ENCODE peak calls at places on chromosome 5, in eight cellular contexts. A is IMR-90, F is astrocyte of the spinal cord, R is Peyer's patch, Q is stomach, G is right lobe of liver, N is uterus, H is foreskin fibroblast. L is an unnamed sample.

GRCh38 chr5:162209005-162209605 is 141.5 kb downstream of the GABRG2 start:
- DNase-seq in A (no peak), F (no peak), R (no peak), Q (peak), G (no peak), N (no peak), H (no peak), L (no peak)

GRCh38 chr5:172093965-172094364 is 87.5 kb upstream of the FBXW11 start:
- DNase-seq in A (no peak), F (no peak), R (no peak), Q (no peak), G (no peak), N (no peak), H (no peak), L (no peak)

GRCh38 chr5:113112435-113112834 is 135.8 kb downstream of the DCP2 start:
- DNase-seq in A (peak), F (peak), R (no peak), Q (no peak), G (no peak), N (no peak), H (peak), L (no peak)

GRCh38 chr5:60797482-60798153 is 46.5 kb downstream of the ELOVL7 start:
- DNase-seq in A (no peak), F (no peak), R (no peak), Q (no peak), G (no peak), N (no peak), H (no peak), L (no peak)

GRCh38 chr5:57405984-57406383 is 76.6 kb downstream of the ACTBL2 start:
- DNase-seq in A (peak), F (no peak), R (no peak), Q (no peak), G (no peak), N (no peak), H (no peak), L (no peak)

GRCh38 chr5:151719228-151719861 is 32.6 kb upstream of the SPARC start:
- DNase-seq in A (peak), F (no peak), R (no peak), Q (no peak), G (no peak), N (no peak), H (no peak), L (no peak)

GRCh38 chr5:171272996-171273970 is 35.8 kb upstream of the TLX3 start:
- DNase-seq in A (peak), F (peak), R (no peak), Q (no peak), G (no peak), N (no peak), H (no peak), L (no peak)

GRCh38 chr5:79931866-79932265 is 59.2 kb downstream of the MTX3 start:
- DNase-seq in A (no peak), F (no peak), R (no peak), Q (no peak), G (no peak), N (no peak), H (no peak), L (no peak)

GRCh38 chr5:80141681-80142080 is 106.5 kb downstream of the THBS4 start:
- DNase-seq in A (no peak), F (no peak), R (no peak), Q (no peak), G (no peak), N (no peak), H (peak), L (no peak)

GRCh38 chr5:114362977-114363721 is 1.3 kb downstream of the KCNN2 start:
- DNase-seq in A (peak), F (no peak), R (no peak), Q (no peak), G (peak), N (no peak), H (no peak), L (no peak)

GRCh38 chr5:171521219-171521633 is 101.8 kb downstream of the FGF18 start:
- DNase-seq in A (peak), F (peak), R (no peak), Q (no peak), G (no peak), N (peak), H (peak), L (no peak)

GRCh38 chr5:118224546-118224945 is 763.8 kb downstream of the DTWD2 start:
- DNase-seq in A (peak), F (peak), R (no peak), Q (no peak), G (no peak), N (no peak), H (peak), L (no peak)

GRCh38 chr5:116320486-116320885 is 235.7 kb downstream of the COMMD10 start:
- DNase-seq in A (peak), F (peak), R (no peak), Q (no peak), G (no peak), N (no peak), H (no peak), L (no peak)

GRCh38 chr5:170232786-170233185 is at the start of gene C5orf58:
- DNase-seq in A (no peak), F (no peak), R (no peak), Q (no peak), G (no peak), N (no peak), H (no peak), L (peak)

GRCh38 chr5:177402271-177403043 is 2.0 kb upstream of the PFN3 start:
- DNase-seq in A (peak), F (no peak), R (peak), Q (peak), G (no peak), N (peak), H (peak), L (no peak)

GRCh38 chr5:76524872-76525271 is 98.3 kb downstream of the F2RL2 start:
- DNase-seq in A (no peak), F (peak), R (no peak), Q (no peak), G (no peak), N (no peak), H (no peak), L (no peak)

GRCh38 chr5:51399636-51399993 is 16.4 kb downstream of the ISL1 start:
- DNase-seq in A (no peak), F (no peak), R (no peak), Q (no peak), G (no peak), N (no peak), H (no peak), L (no peak)

GRCh38 chr5:172412724-172413260 is 41.5 kb downstream of the SH3PXD2B start:
- DNase-seq in A (peak), F (peak), R (peak), Q (peak), G (peak), N (peak), H (peak), L (no peak)

GRCh38 chr5:14168793-14169262 is 25.7 kb downstream of the TRIO start:
- DNase-seq in A (no peak), F (no peak), R (no peak), Q (no peak), G (peak), N (no peak), H (no peak), L (no peak)

GRCh38 chr5:157819502-157820125 is 39.3 kb downstream of the CLINT1 start:
- DNase-seq in A (no peak), F (peak), R (no peak), Q (no peak), G (no peak), N (no peak), H (no peak), L (no peak)

GRCh38 chr5:157143127-157143959 is 678 bp upstream of the MED7 start:
- DNase-seq in A (peak), F (peak), R (peak), Q (peak), G (peak), N (peak), H (peak), L (no peak)

GRCh38 chr5:175868996-175869638 is 2.3 kb upstream of the CPLX2 start:
- DNase-seq in A (no peak), F (no peak), R (no peak), Q (no peak), G (no peak), N (no peak), H (no peak), L (no peak)

GRCh38 chr5:175870820-175871447 is 444 bp upstream of the CPLX2 start:
- DNase-seq in A (no peak), F (no peak), R (no peak), Q (no peak), G (no peak), N (no peak), H (no peak), L (no peak)

GRCh38 chr5:175868348-175868723 is 3.0 kb upstream of the CPLX2 start:
- DNase-seq in A (no peak), F (no peak), R (no peak), Q (no peak), G (no peak), N (no peak), H (no peak), L (no peak)

GRCh38 chr5:175866377-175866907 is 4.9 kb upstream of the CPLX2 start:
- DNase-seq in A (no peak), F (no peak), R (no peak), Q (no peak), G (no peak), N (no peak), H (no peak), L (no peak)

DNA sequence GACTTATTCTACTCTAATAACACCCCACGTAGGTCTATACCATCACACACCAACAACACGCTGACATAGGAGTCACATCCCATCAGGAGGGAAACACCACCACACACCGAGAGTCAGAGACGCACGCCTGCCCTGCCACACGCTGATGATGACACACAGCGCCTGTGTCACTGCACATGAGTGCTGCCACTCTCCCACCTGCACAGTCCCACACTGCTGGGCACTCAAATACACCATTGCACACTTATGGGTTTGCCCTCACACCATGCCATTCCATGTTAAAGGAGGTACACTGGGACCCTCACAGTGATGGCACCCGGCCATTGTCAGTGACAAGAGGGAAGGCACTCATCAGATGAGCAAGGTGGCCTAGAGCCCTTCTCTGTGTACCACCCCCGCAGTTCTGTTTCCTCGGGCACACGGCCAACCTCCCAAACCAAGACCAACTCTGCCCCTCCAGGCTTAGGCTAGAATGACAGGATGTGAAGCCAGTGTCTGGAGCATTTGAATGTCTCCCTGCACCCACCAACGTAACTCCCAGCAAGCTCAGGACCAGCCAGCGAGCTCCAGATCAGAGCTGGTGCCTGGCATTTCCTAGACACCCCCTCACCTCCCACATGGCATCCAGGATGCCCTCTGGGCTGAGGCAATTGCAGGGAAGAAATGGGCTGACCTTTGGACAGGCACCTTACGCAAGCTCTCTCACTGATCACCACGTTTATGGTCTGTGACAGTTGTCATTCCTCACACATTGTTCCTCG is 3.6 kb upstream of the CPLX2 start:
- DNase-seq in A (no peak), F (no peak), R (no peak), Q (no peak), G (peak), N (no peak), H (no peak), L (no peak)
- TF ChIP-seq CTCF in A (no peak), F (no peak), R (no peak), Q (no peak), G (peak), N (no peak), H (no peak), L (peak)

GRCh38 chr5:66234241-66234640 is 90.1 kb downstream of the SREK1 start:
- DNase-seq in A (no peak), F (no peak), R (no peak), Q (no peak), G (no peak), N (no peak), H (no peak), L (no peak)

GRCh38 chr5:66242050-66242449 is 98.0 kb downstream of the SREK1 start:
- DNase-seq in A (no peak), F (peak), R (no peak), Q (no peak), G (no peak), N (no peak), H (no peak), L (no peak)

GRCh38 chr5:66241136-66241825 is 97.2 kb downstream of the SREK1 start:
- DNase-seq in A (no peak), F (no peak), R (no peak), Q (no peak), G (no peak), N (no peak), H (no peak), L (no peak)

GRCh38 chr5:66238435-66238834 is 94.3 kb downstream of the SREK1 start:
- DNase-seq in A (no peak), F (no peak), R (no peak), Q (no peak), G (no peak), N (no peak), H (no peak), L (no peak)

GRCh38 chr5:66239034-66239433 is 94.9 kb downstream of the SREK1 start:
- DNase-seq in A (no peak), F (no peak), R (no peak), Q (no peak), G (no peak), N (no peak), H (no peak), L (no peak)
- TF ChIP-seq CTCF in A (peak), F (peak), R (no peak), Q (no peak), G (peak), N (no peak), H (no peak), L (peak)

DNA sequence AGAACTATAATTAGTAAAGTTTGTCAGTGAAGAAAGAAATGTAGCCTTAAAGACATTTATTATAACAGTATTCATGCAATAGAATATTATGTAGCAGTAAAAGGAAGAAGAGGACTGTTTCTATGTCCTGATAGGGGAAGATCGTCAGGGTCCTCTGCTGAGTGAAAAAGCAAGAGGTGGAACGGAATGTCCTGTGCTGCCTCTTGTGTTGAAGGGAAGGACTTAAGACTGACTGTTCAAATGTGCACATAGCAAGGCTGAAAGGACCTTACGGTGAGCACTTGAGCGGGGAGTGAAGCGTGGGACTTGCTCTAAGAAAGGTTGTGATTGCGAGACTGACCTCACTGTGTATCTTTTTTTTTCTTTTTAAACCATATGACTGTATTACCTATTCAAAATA is 63.2 kb downstream of the SNX24 start:
- DNase-seq in A (no peak), F (no peak), R (no peak), Q (no peak), G (no peak), N (no peak), H (no peak), L (no peak)
- TF ChIP-seq CTCF in A (no peak), F (no peak), R (no peak), Q (no peak), G (no peak), N (no peak), H (no peak), L (peak)

DNA sequence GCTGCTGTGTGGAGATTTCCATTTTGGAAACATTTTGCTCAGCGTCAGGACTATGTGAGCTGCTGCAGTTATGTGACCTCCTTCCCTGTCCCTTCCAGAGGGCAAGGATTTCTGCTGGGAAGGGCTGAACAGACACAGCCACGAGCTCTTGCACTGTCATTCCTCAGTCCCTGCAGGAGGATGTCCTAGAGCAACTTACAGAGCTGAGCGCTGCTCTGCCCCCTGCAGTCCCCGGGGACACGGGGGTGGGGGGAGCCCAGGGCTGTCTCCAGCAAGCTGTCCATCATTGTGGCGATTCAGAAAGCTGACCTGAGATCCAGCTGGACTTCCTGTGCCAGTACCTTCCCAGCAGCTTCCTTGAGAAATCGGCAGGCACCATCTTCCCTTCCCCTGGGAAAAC is 28.0 kb upstream of the MAP1B start:
- DNase-seq in A (no peak), F (no peak), R (no peak), Q (no peak), G (no peak), N (no peak), H (no peak), L (no peak)
- TF ChIP-seq CTCF in A (no peak), F (peak), R (no peak), Q (no peak), G (peak), N (no peak), H (no peak), L (peak)

DNA sequence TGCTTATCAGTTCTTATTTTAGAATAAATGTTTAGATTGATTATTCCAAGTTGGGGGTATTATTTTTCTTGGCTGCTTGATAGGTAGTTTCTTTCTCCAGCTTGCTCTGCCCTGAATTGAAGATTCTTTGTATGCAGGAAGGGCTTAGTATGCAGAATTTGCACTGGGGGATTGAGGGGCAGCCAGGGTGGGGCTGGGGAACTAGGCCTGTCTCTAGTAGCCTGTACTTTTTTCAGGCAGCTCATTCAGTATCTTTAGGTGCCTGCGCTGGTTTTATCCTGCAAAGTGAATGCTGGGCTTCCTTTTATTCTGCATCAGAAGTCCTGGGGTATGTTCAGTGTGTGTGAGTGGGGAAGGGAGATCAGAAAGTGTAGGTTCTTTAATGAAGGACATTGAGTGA is 228.3 kb upstream of the ELL2 start:
- DNase-seq in A (no peak), F (no peak), R (no peak), Q (no peak), G (no peak), N (no peak), H (no peak), L (no peak)
- TF ChIP-seq CTCF in A (no peak), F (no peak), R (no peak), Q (no peak), G (no peak), N (no peak), H (no peak), L (no peak)

GRCh38 chr5:34517249-34517648 is 138.9 kb upstream of the RAI14 start:
- DNase-seq in A (peak), F (peak), R (no peak), Q (no peak), G (no peak), N (no peak), H (peak), L (no peak)
- TF ChIP-seq CTCF in A (no peak), F (no peak), R (no peak), Q (no peak), G (no peak), N (no peak), H (no peak), L (peak)

GRCh38 chr5:133236541-133236951 is 184.7 kb downstream of the HSPA4 start:
- DNase-seq in A (no peak), F (no peak), R (no peak), Q (no peak), G (no peak), N (no peak), H (no peak), L (no peak)
- TF ChIP-seq CTCF in A (no peak), F (no peak), R (no peak), Q (no peak), G (no peak), N (no peak), H (no peak), L (no peak)

DNA sequence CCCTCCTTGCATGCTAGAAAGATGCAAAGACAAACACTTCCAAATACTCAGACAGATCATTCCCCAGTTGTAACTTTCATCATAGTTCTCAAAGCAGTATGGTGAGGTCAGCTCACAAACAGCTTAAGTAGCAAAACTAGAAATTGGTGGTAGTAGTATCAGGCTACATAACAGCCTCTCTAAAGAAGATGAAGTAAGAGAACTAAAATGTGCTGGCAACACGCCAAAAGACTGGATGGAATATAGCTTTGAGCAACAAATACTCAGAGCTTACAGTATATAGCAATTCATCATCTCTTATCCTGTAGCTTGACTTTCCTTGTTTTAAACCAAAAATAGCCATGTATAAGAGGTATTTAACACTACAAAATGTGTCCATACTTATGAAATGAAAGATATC is 7.5 kb downstream of the PFDN1 start:
- DNase-seq in A (peak), F (peak), R (peak), Q (peak), G (no peak), N (no peak), H (peak), L (no peak)
- TF ChIP-seq CTCF in A (no peak), F (no peak), R (no peak), Q (no peak), G (no peak), N (no peak), H (no peak), L (no peak)

DNA sequence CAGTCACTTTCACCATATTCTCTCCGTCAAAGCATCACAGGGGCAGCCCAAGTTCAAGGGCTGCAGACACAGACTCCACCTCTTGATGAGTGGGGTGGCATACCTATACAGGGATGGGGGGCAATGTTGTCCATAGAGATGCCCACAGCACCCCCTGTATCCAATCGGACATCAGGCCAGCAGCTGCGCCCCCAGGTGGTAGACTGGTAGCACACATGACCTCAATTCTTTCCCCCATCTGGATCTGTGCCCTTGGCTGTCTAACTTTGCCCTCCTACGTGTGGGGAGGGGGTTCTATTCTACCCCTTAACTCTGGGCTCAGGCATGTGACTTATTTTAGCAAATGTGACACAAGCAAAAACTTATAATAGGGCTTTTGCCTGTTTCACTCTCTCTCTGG is 84.0 kb upstream of the SLC25A48 start:
- DNase-seq in A (no peak), F (no peak), R (no peak), Q (no peak), G (no peak), N (no peak), H (no peak), L (no peak)
- TF ChIP-seq CTCF in A (peak), F (no peak), R (no peak), Q (no peak), G (no peak), N (no peak), H (no peak), L (peak)

GRCh38 chr5:179596421-179596820 is 27.1 kb downstream of the HNRNPH1 start:
- DNase-seq in A (no peak), F (no peak), R (no peak), Q (no peak), G (no peak), N (no peak), H (no peak), L (no peak)
- TF ChIP-seq CTCF in A (no peak), F (no peak), R (no peak), Q (no peak), G (no peak), N (no peak), H (no peak), L (no peak)